ENCODE peak calls at places on chromosomes 12 and 14, in ten cellular contexts. N, I, L, Z, H, K, U, A, M and O are unnamed samples.

GRCh38 chr12:13982010-13982409 is 608 bp upstream of the GRIN2B start:
- DNase-seq in A (peak; percentile 82), L (no peak), M (no peak), I (no peak), N (no peak), H (no peak), Z (no peak), K (no peak), U (no peak), O (no peak)

GRCh38 chr14:24982472-24983155 is 67.3 kb downstream of the STXBP6 start:
- DNase-seq in U (no peak), M (peak; percentile 57), N (no peak), H (no peak), I (no peak), L (peak; percentile 98), Z (no peak), A (no peak), K (no peak), O (peak; percentile 66)

GRCh38 chr12:119990382-119990874 is 1.4 kb downstream of the BICDL1 start:
- DNase-seq in N (no peak), A (no peak), M (no peak), Z (no peak), L (no peak), I (no peak), K (no peak), H (no peak), U (no peak), O (no peak)

GRCh38 chr14:59588136-59588535 is 11.5 kb upstream of the CCDC175 start:
- DNase-seq in H (no peak), K (no peak), A (no peak), I (no peak), M (no peak), U (no peak), N (no peak), Z (no peak), L (no peak), O (no peak)

GRCh38 chr14:72787841-72788240 is 106.1 kb downstream of the DPF3 start:
- DNase-seq in Z (no peak), A (no peak), L (no peak), M (no peak), K (no peak), U (no peak), H (no peak), I (no peak), N (no peak), O (no peak)

GRCh38 chr12:100767950-100768349 is 26.6 kb upstream of the ANO4 start:
- DNase-seq in K (no peak), U (no peak), H (no peak), I (no peak), L (no peak), Z (no peak), M (no peak), N (no peak), A (no peak), O (no peak)

GRCh38 chr12:46473634-46474201 is 101.1 kb upstream of the SLC38A2 start:
- DNase-seq in I (peak; percentile 84), U (peak; percentile 85), M (peak; percentile 97), Z (no peak), A (no peak), L (peak; percentile 95), H (peak; percentile 26), K (peak; percentile 63), N (peak; percentile 85), O (peak; percentile 94)

GRCh38 chr12:121697093-121697698 is 15.4 kb upstream of the TMEM120B start:
- DNase-seq in I (no peak), A (no peak), Z (peak; percentile 18), U (no peak), N (no peak), M (peak; percentile 69), L (peak; percentile 69), H (no peak), K (no peak), O (peak; percentile 63)

GRCh38 chr12:49322708-49323523 is at the start of gene TROAP:
- DNase-seq in A (peak; percentile 96), L (peak; percentile 98), I (peak; percentile 89), U (peak; percentile 95), H (peak; percentile 92), M (peak; percentile 98), K (peak; percentile 96), N (peak; percentile 97), Z (peak; percentile 96), O (peak; percentile 99)

GRCh38 chr14:76844223-76844622 is 18.0 kb downstream of the LRRC74A start:
- DNase-seq in Z (peak; percentile 54), M (peak; percentile 85), L (no peak), U (peak; percentile 14), K (peak; percentile 31), H (no peak), I (no peak), N (peak; percentile 62), A (no peak), O (peak; percentile 30)

GRCh38 chr14:39434401-39434800 is 2.2 kb upstream of the FBXO33 start:
- DNase-seq in I (no peak), H (no peak), K (no peak), Z (no peak), U (no peak), A (no peak), L (no peak), N (no peak), M (no peak), O (no peak)

GRCh38 chr12:56522486-56523193 is 1.0 kb downstream of the RBMS2 start:
- DNase-seq in H (no peak), A (no peak), K (no peak), L (no peak), U (no peak), N (no peak), M (peak; percentile 33), I (no peak), Z (no peak), O (peak; percentile 34)

GRCh38 chr12:94140556-94140955 is 7.8 kb upstream of the PLXNC1 start:
- DNase-seq in I (no peak), Z (peak; percentile 40), U (no peak), H (no peak), N (no peak), M (peak; percentile 39), K (no peak), L (no peak), A (peak; percentile 68), O (no peak)

GRCh38 chr14:106877527-106877926 is 1351.1 kb downstream of the TMEM121 start:
- DNase-seq in L (no peak), I (no peak), H (no peak), M (no peak), U (no peak), K (no peak), N (no peak), A (no peak), Z (no peak), O (no peak)

GRCh38 chr14:106879241-106879640 is 1352.9 kb downstream of the TMEM121 start:
- DNase-seq in H (no peak), N (no peak), A (peak; percentile 22), Z (peak; percentile 28), I (no peak), K (peak; percentile 54), M (no peak), L (no peak), U (no peak), O (no peak)

DNA sequence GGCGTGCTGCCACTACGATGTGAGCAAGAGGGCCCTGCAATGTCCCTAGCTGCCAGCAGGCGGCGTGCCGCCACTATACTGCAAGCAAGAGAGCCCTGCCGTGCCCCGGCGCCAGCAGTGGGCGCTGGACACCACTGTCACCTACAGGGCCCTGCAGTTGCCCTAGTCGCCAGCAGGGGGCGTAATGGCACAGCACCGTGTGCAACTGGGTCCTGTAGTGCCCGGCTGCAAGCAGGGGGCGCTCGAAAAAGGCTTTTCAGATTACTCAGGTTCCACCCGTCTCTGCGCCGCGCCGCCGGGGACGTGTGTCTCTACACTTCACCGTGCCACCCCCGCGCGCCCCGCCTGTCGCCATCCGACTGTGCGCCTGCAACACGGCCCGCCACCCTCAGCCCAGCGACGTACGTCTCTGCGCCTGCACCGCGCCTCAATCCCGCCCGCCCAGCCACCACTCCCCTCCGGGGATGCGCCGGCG is 1356.9 kb downstream of the TMEM121 start:
- DNase-seq in H (no peak), N (no peak), A (peak; percentile 88), Z (no peak), U (no peak), I (no peak), M (peak; percentile 0), K (peak; percentile 56), L (no peak), O (no peak)
- H3K4me3 ChIP-seq in H (no peak overlapping the region), N (no peak overlapping the region), A (no peak overlapping the region), Z (no peak overlapping the region), U (no peak overlapping the region), I (no peak overlapping the region), M (no peak overlapping the region), K (no peak overlapping the region), L (no peak overlapping the region), O (no peak overlapping the region)

DNA sequence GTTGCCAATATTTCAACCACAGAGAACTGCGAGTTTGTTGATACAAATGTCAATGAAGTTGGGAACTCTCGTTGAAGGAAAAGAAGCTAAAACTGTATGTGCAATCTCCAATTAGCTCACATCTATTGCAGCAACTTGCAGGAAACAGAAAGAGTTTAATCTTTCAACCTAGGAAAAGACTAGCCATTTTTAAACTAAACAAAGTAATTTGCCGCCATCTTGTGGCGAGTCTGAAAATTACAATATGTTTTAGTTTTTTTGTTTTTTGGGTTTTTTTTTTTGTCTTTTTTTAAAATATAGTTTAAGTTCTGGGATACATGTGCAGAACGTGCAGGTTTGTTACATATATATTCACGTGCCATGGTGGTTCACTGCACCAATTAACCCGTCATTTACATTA is 131.2 kb upstream of the FOXG1 start:
- DNase-seq in M (peak; percentile 72), K (no peak), H (no peak), I (no peak), Z (no peak), L (peak; percentile 69), A (no peak), N (no peak), U (peak; percentile 2), O (peak; percentile 72)
- TF ChIP-seq CTCF in M (peak; percentile 29), K (no peak), H (no peak), I (peak; percentile 39), Z (peak; percentile 25), L (peak; percentile 46), A (no peak), N (no peak), U (peak; percentile 15), O (peak; percentile 27)

DNA sequence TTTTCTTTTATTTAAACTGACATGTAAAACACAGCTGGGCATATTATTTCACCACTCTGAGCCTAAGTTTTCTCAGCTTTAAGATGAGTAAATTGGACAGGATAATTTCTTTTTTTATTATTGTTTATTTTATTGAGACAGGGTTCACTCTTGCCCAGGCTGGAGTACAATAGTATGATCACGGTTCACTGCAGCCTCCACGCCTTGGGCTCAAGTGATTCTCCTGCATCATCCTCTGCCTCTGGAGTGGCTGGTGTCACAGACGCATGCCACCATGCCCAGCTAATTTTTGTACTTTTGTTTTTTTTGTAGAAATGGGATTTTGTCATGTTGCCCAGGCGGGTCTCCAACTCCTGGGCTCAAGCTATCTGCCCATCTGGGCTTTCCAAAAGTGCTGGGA is 12.7 kb downstream of the BMAL2 start:
- DNase-seq in Z (no peak), U (no peak), A (no peak), I (no peak), M (no peak), H (no peak), L (no peak), K (no peak), N (no peak), O (no peak)
- H3K4me3 ChIP-seq in Z (no peak overlapping the region), U (no peak overlapping the region), A (no peak overlapping the region), I (no peak overlapping the region), M (no peak overlapping the region), H (no peak overlapping the region), L (no peak overlapping the region), K (no peak overlapping the region), N (no peak overlapping the region), O (no peak overlapping the region)

DNA sequence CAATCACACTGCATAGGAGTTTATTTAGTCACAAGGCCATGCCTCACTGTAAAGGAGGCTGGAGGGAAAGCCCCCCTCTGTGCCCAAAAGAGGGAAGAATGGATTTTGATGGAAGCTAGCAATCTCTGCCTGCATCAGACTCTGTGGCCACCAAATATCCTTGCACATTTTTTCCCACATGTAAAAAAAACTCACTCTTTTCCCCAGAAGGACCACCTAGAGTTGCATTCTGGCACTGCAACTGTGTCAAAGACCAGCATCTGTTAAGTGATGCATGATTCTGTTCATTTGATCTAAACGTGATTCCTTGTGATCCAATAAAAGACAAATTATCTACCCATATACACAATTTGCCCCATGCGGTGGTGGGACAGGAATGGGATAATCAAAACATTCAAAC is 8.0 kb downstream of the RHOJ start:
- DNase-seq in I (no peak), U (no peak), N (no peak), Z (no peak), H (no peak), M (no peak), K (no peak), L (no peak), A (no peak), O (no peak)
- TF ChIP-seq CTCF in I (no peak), U (peak; percentile 23), N (no peak), Z (no peak), H (no peak), M (no peak), K (no peak), L (peak; percentile 32), A (no peak), O (no peak)